ENCODE peak calls at places on chromosomes 7 and 10, in ten cellular contexts. N, D, O, Y, E, U, I, P, A and V are unnamed samples.
A peak's percentile ranks its signal among the peaks of the same experiment; 100 is the strongest.

GRCh38 chr7:133771778-133772421 is 355.2 kb upstream of the LRGUK start:
- DNase-seq in N (no peak), D (no peak), O (no peak), Y (peak; percentile 27), E (no peak), U (no peak), I (no peak), P (no peak), A (no peak), V (no peak)

GRCh38 chr10:73730153-73730906 is 13.8 kb upstream of the SEC24C start:
- DNase-seq in N (peak; percentile 92), D (peak; percentile 89), O (peak; percentile 89), Y (peak; percentile 95), E (peak; percentile 93), U (peak; percentile 95), I (peak; percentile 88), P (peak; percentile 93), A (peak; percentile 80), V (peak; percentile 94)

GRCh38 chr10:8279598-8279997 is 225.1 kb downstream of the GATA3 start:
- DNase-seq in N (no peak), D (no peak), O (no peak), Y (peak; percentile 63), E (peak; percentile 54), U (no peak), I (no peak), P (no peak), A (no peak), V (no peak)

GRCh38 chr7:26958834-26959233 is 94.4 kb upstream of the SKAP2 start:
- DNase-seq in N (no peak), D (no peak), O (no peak), Y (peak; percentile 92), E (peak; percentile 88), U (no peak), I (no peak), P (no peak), A (no peak), V (no peak)

GRCh38 chr7:112271162-112271561 is 64.7 kb downstream of the ZNF277 start:
- DNase-seq in N (no peak), D (no peak), O (no peak), Y (no peak), E (no peak), U (no peak), I (no peak), P (no peak), A (no peak), V (no peak)

GRCh38 chr7:25944777-25945176 is 207.2 kb upstream of the NFE2L3 start:
- DNase-seq in N (no peak), D (no peak), O (no peak), Y (no peak), E (no peak), U (no peak), I (no peak), P (no peak), A (no peak), V (no peak)

GRCh38 chr7:44323381-44324203 is 1.8 kb downstream of the CAMK2B start:
- DNase-seq in N (no peak), D (no peak), O (no peak), Y (no peak), E (no peak), U (no peak), I (no peak), P (no peak), A (no peak), V (no peak)

GRCh38 chr10:131102147-131102546 is 209.4 kb downstream of the TCERG1L start:
- DNase-seq in N (peak; percentile 16), D (no peak), O (no peak), Y (no peak), E (no peak), U (peak; percentile 43), I (no peak), P (no peak), A (no peak), V (no peak)

GRCh38 chr10:51937736-51938135 is 238.3 kb upstream of the CSTF2T start:
- DNase-seq in N (no peak), D (no peak), O (no peak), Y (peak; percentile 6), E (no peak), U (no peak), I (no peak), P (no peak), A (no peak), V (no peak)

GRCh38 chr10:1354776-1355435 is 298.7 kb downstream of the WDR37 start:
- DNase-seq in N (no peak), D (no peak), O (no peak), Y (no peak), E (no peak), U (peak; percentile 42), I (no peak), P (no peak), A (no peak), V (no peak)

DNA sequence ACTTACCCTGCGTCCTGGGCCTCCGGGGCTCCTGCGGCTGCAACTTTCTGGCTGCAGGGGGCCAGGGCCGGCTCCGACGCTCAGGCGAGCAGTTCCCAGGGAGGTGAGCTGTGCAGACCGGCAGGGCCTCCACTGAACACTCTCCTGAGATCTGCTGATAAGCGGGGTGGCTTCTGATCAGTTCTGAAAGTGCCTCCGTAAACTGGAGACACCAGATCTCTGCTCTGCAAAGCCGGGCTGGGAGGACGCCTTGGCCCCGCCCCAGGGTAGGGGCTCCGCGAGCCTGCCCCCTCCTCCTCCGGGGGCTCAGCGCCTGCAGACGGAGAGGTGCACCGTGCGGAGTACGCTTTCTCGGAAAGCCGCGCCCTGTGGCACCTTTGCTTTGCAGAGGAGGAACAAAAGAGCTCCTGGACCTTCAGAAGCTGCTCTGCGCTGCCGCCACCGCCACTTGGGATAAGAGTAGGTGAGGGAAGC is 141.3 kb upstream of the VKORC1L1 start:
- DNase-seq in N (peak; percentile 72), D (no peak), O (no peak), Y (no peak), E (no peak), U (no peak), I (no peak), P (peak; percentile 37), A (no peak), V (peak; percentile 38)
- TF ChIP-seq CTCF in N (no peak), D (no peak), O (no peak), Y (no peak), E (no peak), U (peak; percentile 3), I (no peak), P (no peak), A (no peak), V (no peak)

GRCh38 chr10:133117688-133118071 is 30.0 kb downstream of the ADGRA1 start:
- DNase-seq in N (no peak), D (no peak), O (peak; percentile 38), Y (no peak), E (no peak), U (peak; percentile 59), I (peak; percentile 71), P (no peak), A (no peak), V (no peak)
- H3K9me3 ChIP-seq in N (no peaks in the 10 kb centered on the region), D (no peaks in the 10 kb centered on the region), O (peaks cover 7% of the 10 kb centered on the region), Y (peaks cover 31% of the 10 kb centered on the region), E (no peaks in the 10 kb centered on the region), U (peaks cover 7% of the 10 kb centered on the region), I (no peaks in the 10 kb centered on the region), P (peaks cover 17% of the 10 kb centered on the region), A (no peaks in the 10 kb centered on the region), V (peaks cover 9% of the 10 kb centered on the region)

GRCh38 chr10:74928742-74929191 is 102.4 kb downstream of the KAT6B start:
- DNase-seq in N (no peak), D (no peak), O (no peak), Y (no peak), E (no peak), U (no peak), I (no peak), P (no peak), A (no peak), V (no peak)

GRCh38 chr10:74929197-74929596 is 102.8 kb downstream of the KAT6B start:
- DNase-seq in N (no peak), D (no peak), O (no peak), Y (no peak), E (no peak), U (no peak), I (no peak), P (no peak), A (no peak), V (no peak)

GRCh38 chr10:74927701-74928100 is 101.3 kb downstream of the KAT6B start:
- DNase-seq in N (no peak), D (no peak), O (no peak), Y (peak; percentile 37), E (no peak), U (no peak), I (no peak), P (no peak), A (no peak), V (no peak)

GRCh38 chr10:74925716-74926115 is 99.3 kb downstream of the KAT6B start:
- DNase-seq in N (no peak), D (no peak), O (no peak), Y (no peak), E (no peak), U (no peak), I (no peak), P (no peak), A (no peak), V (no peak)

DNA sequence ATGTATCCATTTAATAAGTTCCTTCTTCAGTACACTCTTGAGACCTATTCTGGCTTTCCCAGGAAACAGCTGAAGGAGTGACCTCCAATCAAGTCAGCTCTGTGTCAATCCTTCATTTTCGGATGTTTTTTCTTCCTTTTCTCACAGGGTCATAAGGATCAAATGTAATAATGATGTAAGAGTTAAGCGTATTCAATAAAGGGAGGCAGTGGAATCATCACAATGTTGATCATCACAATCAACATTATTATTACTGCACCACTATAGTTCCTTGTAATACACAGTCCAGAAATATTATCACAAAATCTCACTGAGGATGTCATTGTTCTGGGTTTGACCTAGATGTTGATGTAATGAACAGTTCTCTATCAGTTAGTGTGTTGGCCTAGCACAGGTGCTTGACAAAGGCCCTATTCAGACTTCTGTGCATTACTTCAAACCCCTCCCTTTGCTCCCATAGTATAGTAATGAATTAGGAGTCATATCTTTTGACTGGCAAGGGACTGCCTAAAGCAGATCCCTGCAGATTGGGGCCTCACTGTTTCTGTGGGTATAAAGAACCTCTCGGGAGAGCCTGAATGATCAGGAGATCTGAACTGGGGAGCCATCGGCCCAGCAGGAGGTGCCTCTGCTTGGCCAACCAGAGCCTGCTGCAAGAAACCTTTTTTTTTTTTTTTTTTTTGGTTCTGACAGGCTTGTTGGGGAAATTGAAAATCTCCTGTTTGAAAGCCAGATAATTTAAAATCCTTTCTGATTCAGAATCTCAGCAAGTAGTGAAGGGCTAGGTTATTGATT is 100.6 kb downstream of the KAT6B start:
- DNase-seq in N (no peak), D (no peak), O (no peak), Y (peak; percentile 64), E (no peak), U (no peak), I (no peak), P (no peak), A (no peak), V (no peak)
- H3K4me1 ChIP-seq in N (peaks cover 82% of the 10 kb centered on the region), D (peaks cover 61% of the 10 kb centered on the region), O (peaks cover 58% of the 10 kb centered on the region), Y (peaks cover 30% of the 10 kb centered on the region), E (peaks cover 57% of the 10 kb centered on the region), U (peaks cover 19% of the 10 kb centered on the region), I (peaks cover 86% of the 10 kb centered on the region), P (peaks cover 99% of the 10 kb centered on the region), A (peaks cover 16% of the 10 kb centered on the region), V (peaks cover 18% of the 10 kb centered on the region)

DNA sequence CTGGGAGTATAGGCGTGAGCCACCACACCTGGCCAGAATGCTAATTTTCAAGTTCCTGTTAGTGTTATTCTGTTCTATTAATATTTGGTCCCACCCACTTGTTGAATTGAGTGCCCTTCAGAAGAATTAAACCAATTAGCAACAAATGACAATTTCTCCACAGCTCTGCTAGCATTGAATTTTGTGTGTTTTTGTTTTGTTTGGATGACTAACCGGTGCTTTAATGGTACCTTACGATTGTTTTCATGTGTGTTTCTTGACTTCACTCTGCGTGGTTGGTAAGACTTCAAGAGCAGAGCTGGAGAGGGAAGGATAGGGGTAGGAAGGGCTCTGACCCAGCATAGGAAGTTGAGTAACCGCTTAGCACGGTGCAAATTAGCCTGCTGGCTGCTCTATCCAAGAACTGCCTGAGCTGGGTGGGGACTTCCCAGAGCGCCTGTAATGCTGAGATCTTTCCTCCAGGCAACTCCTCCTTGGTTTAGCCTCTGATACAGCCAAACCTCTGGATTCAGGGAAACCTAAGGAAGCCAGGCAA is 4.6 kb downstream of the ARPC1B start:
- DNase-seq in N (no peak), D (peak; percentile 75), O (peak; percentile 78), Y (peak; percentile 88), E (peak; percentile 55), U (no peak), I (peak; percentile 82), P (peak; percentile 46), A (peak; percentile 52), V (peak; percentile 80)
- TF ChIP-seq CTCF in N (no peak), D (no peak), O (no peak), Y (no peak), E (no peak), U (no peak), I (no peak), P (no peak), A (no peak), V (no peak)